ENCODE peak calls at places on chromosomes 13 and 19, in seven cellular contexts. A is hepatocyte; F is thoracic aorta; O is activated CD4-positive, alpha-beta T cell treated with anti-CD3 and anti-CD28 coated beads, Interleukin-2, amount 50 U/mL, for 24 hours; I is OCI-M1; G is activated T-cell treated with anti-CD3 and anti-CD28 coated beads, Interleukin-2, amount 50 U/mL, for 24 hours; D is CD8-positive, alpha-beta memory T cell. M is an unnamed sample.
A peak's percentile ranks its signal among the peaks of the same experiment; 100 is the strongest.

GRCh38 chr19:35822579-35822978 is 9.9 kb upstream of the PRODH2 start:
- DNase-seq in I (peak; percentile 63), D (no peak), A (no peak), G (no peak), F (no peak), O (no peak), M (no peak)

GRCh38 chr19:50311723-50312635 is 17.2 kb downstream of the KCNC3 start:
- DNase-seq in F (no peak), I (peak; percentile 24), D (no peak), A (peak; percentile 62), G (no peak), O (no peak), M (no peak)

GRCh38 chr19:9883231-9883758 is 48.2 kb downstream of the PIN1 start:
- DNase-seq in I (no peak), A (no peak), D (no peak), G (no peak), F (no peak), O (no peak), M (no peak)

GRCh38 chr13:72458701-72459100 is 268.7 kb downstream of the MZT1 start:
- DNase-seq in I (peak; percentile 17), O (no peak), A (no peak), G (no peak), D (no peak), F (no peak), M (no peak)

GRCh38 chr19:6105444-6105843 is 4.9 kb downstream of the RFX2 start:
- DNase-seq in A (no peak), G (no peak), O (no peak), D (no peak), F (no peak), I (no peak), M (no peak)

GRCh38 chr19:4358709-4359626 is 15.6 kb downstream of the MPND start:
- DNase-seq in O (no peak), A (no peak), F (no peak), I (no peak), D (no peak), G (no peak), M (no peak)

GRCh38 chr13:51995677-51996551 is 15.3 kb downstream of the ATP7B start:
- DNase-seq in F (no peak), D (no peak), I (peak; percentile 89), O (no peak), G (no peak), A (no peak), M (no peak)

GRCh38 chr19:18002347-18002850 is 5.6 kb upstream of the ARRDC2 start:
- DNase-seq in G (peak; percentile 50), I (no peak), O (no peak), A (no peak), D (no peak), F (no peak), M (no peak)

GRCh38 chr13:77696863-77697207 is 652 bp upstream of the SLAIN1 start:
- DNase-seq in A (no peak), D (no peak), G (no peak), O (no peak), F (no peak), I (no peak), M (no peak)

GRCh38 chr13:30880756-30881155 is 25.3 kb upstream of the MEDAG start:
- DNase-seq in D (no peak), A (peak; percentile 57), F (no peak), G (no peak), O (no peak), I (no peak), M (no peak)

GRCh38 chr13:22665531-22665930 is 515.2 kb upstream of the SGCG start:
- DNase-seq in F (no peak), A (no peak), D (no peak), O (no peak), I (no peak), G (no peak), M (no peak)

GRCh38 chr13:20035130-20035529 is 76.6 kb downstream of the ZMYM2 start:
- DNase-seq in A (no peak), G (no peak), F (no peak), I (no peak), D (no peak), O (no peak), M (no peak)

GRCh38 chr13:30370146-30370545 is 52.1 kb upstream of the UBE2L5 start:
- DNase-seq in I (no peak), A (no peak), G (no peak), O (no peak), D (no peak), F (no peak), M (no peak)

GRCh38 chr13:30679483-30680330 is 55.6 kb upstream of the ALOX5AP start:
- DNase-seq in I (peak; percentile 6), F (no peak), O (no peak), D (peak; percentile 33), G (peak; percentile 47), A (peak; percentile 29), M (peak; percentile 43)

GRCh38 chr19:50432658-50433057 is at the start of gene MYBPC2:
- DNase-seq in F (no peak), G (no peak), O (no peak), D (no peak), I (no peak), A (peak; percentile 46), M (no peak)

GRCh38 chr13:108086678-108087077 is 128.7 kb downstream of the LIG4 start:
- DNase-seq in D (no peak), I (peak; percentile 75), A (peak; percentile 35), F (no peak), G (no peak), O (no peak), M (no peak)

GRCh38 chr13:43128504-43128929 is 105.1 kb downstream of the DNAJC15 start:
- DNase-seq in O (no peak), D (no peak), F (no peak), G (no peak), I (no peak), A (no peak), M (no peak)

GRCh38 chr19:29873024-29873800 is 61.4 kb downstream of the CCNE1 start:
- DNase-seq in F (no peak), O (peak; percentile 57), A (peak; percentile 75), I (peak; percentile 64), G (peak; percentile 85), D (peak; percentile 52), M (peak; percentile 67)

GRCh38 chr13:113115363-113116205 is 7.0 kb upstream of the F10 start:
- DNase-seq in A (no peak), F (no peak), G (peak; percentile 21), D (no peak), I (no peak), O (no peak), M (no peak)

GRCh38 chr13:86002921-86003488 is 203.8 kb upstream of the SLITRK6 start:
- DNase-seq in F (no peak), D (no peak), O (no peak), A (no peak), G (no peak), I (no peak), M (no peak)

GRCh38 chr13:36919206-36919832 is 719 bp downstream of the SMAD9 start:
- DNase-seq in I (no peak), A (peak; percentile 71), D (no peak), F (peak; percentile 5), O (no peak), G (no peak), M (no peak)

GRCh38 chr19:57363734-57364181 is 407 bp downstream of the TRAPPC2B start:
- DNase-seq in I (no peak), F (no peak), G (no peak), O (no peak), D (no peak), A (peak; percentile 40), M (no peak)

GRCh38 chr13:44243198-44243852 is 130.3 kb upstream of the SERP2 start:
- DNase-seq in D (no peak), A (peak; percentile 46), G (no peak), F (no peak), O (no peak), I (peak; percentile 87), M (no peak)

GRCh38 chr13:20492641-20493040 is 33.0 kb downstream of the CRYL1 start:
- DNase-seq in A (peak; percentile 19), O (no peak), D (no peak), F (no peak), I (no peak), G (peak; percentile 54), M (no peak)

GRCh38 chr19:1133471-1133929 is 29.7 kb downstream of the GPX4 start:
- DNase-seq in F (no peak), O (peak; percentile 61), D (peak; percentile 87), A (no peak), I (peak; percentile 2), G (peak; percentile 86), M (peak; percentile 87)

GRCh38 chr19:17103177-17103576 is 27.6 kb downstream of the MYO9B start:
- DNase-seq in D (no peak), F (no peak), I (peak; percentile 66), A (no peak), O (no peak), G (no peak), M (no peak)

GRCh38 chr13:39527961-39528720 is 74.9 kb downstream of the LHFPL6 start:
- DNase-seq in G (no peak), O (no peak), A (no peak), F (no peak), D (no peak), I (no peak), M (no peak)

GRCh38 chr19:39093761-39094160 is 9.6 kb downstream of the ACP7 start:
- DNase-seq in G (no peak), I (peak; percentile 27), A (no peak), F (no peak), O (no peak), D (no peak), M (no peak)

GRCh38 chr19:40806385-40807146 is 7.6 kb downstream of the EGLN2 start:
- DNase-seq in O (no peak), G (peak; percentile 83), I (peak; percentile 53), A (peak; percentile 95), D (peak; percentile 83), F (peak; percentile 71), M (peak; percentile 84)

GRCh38 chr19:10430505-10431253 is 10.3 kb downstream of the PDE4A start:
- DNase-seq in O (no peak), D (no peak), G (peak; percentile 46), A (peak; percentile 74), I (peak; percentile 90), F (no peak), M (no peak)

GRCh38 chr13:37751025-37751424 is 118.5 kb downstream of the TRPC4 start:
- DNase-seq in F (no peak), O (no peak), G (no peak), I (no peak), D (no peak), A (no peak), M (no peak)

GRCh38 chr19:38742906-38743305 is 1.4 kb downstream of the CAPN12 start:
- DNase-seq in D (no peak), A (no peak), O (no peak), I (no peak), G (no peak), F (no peak), M (no peak)

GRCh38 chr13:44312898-44313551 is 60.6 kb upstream of the SERP2 start:
- DNase-seq in G (no peak), I (peak; percentile 69), A (no peak), O (no peak), F (no peak), D (no peak), M (no peak)

GRCh38 chr19:4976412-4977298 is 7.7 kb downstream of the KDM4B start:
- DNase-seq in I (peak; percentile 37), D (no peak), G (no peak), O (no peak), F (peak; percentile 59), A (peak; percentile 75), M (no peak)

GRCh38 chr13:19766637-19767036 is 16.1 kb downstream of the PSPC1 start:
- DNase-seq in D (no peak), O (no peak), F (no peak), G (no peak), I (no peak), A (no peak), M (no peak)

GRCh38 chr19:41863209-41863931 is 3.3 kb downstream of the RPS19 start:
- DNase-seq in D (no peak), O (no peak), I (no peak), G (peak; percentile 31), A (no peak), F (no peak), M (no peak)

GRCh38 chr13:105196052-105196451 is 1339.4 kb downstream of the EFNB2 start:
- DNase-seq in F (no peak), G (no peak), I (no peak), O (no peak), D (no peak), A (peak; percentile 24), M (no peak)

GRCh38 chr13:95229855-95230254 is 71.4 kb downstream of the ABCC4 start:
- DNase-seq in A (no peak), D (no peak), O (no peak), I (no peak), G (no peak), F (no peak), M (no peak)